ENCODE peak calls at places on chromosomes 12 and 14, in six cellular contexts. Y, E, G, J, L and H are unnamed samples.

GRCh38 chr12:44433647-44434046 is 442.5 kb downstream of the NELL2 start:
- DNase-seq in Y (no peak), J (no peak), L (no peak), E (no peak), G (no peak), H (no peak)

GRCh38 chr12:113103756-113104450 is 31.7 kb downstream of the RASAL1 start:
- DNase-seq in Y (no peak), E (peak), J (no peak), L (no peak), G (no peak), H (no peak)

GRCh38 chr12:1668833-1669543 is 21.9 kb upstream of the ADIPOR2 start:
- DNase-seq in E (peak), J (no peak), G (no peak), Y (no peak), L (no peak), H (no peak)

GRCh38 chr12:94690199-94690695 is 39.9 kb upstream of the TMCC3 start:
- DNase-seq in G (no peak), J (no peak), L (no peak), Y (no peak), E (no peak), H (no peak)

GRCh38 chr12:108728820-108729611 is 2.3 kb downstream of the CORO1C start:
- DNase-seq in J (no peak), L (no peak), G (peak), E (no peak), Y (no peak), H (no peak)

GRCh38 chr14:104284107-104284592 is 145.8 kb downstream of the KIF26A start:
- DNase-seq in J (no peak), G (no peak), Y (no peak), E (no peak), L (no peak), H (no peak)

GRCh38 chr12:80966001-80966400 is 28.3 kb upstream of the LIN7A start:
- DNase-seq in G (no peak), L (no peak), Y (no peak), J (no peak), E (no peak), H (no peak)

GRCh38 chr12:63400746-63401145 is 249.7 kb upstream of the AVPR1A start:
- DNase-seq in J (no peak), E (no peak), Y (no peak), L (peak), G (no peak), H (no peak)

GRCh38 chr12:87227157-87227556 is 802.0 kb downstream of the C12orf50 start:
- DNase-seq in E (no peak), G (peak), J (no peak), Y (no peak), L (no peak), H (no peak)

GRCh38 chr12:114655934-114656697 is 27.9 kb downstream of the TBX3 start:
- DNase-seq in Y (no peak), L (no peak), J (no peak), G (no peak), E (no peak), H (no peak)

GRCh38 chr12:62717636-62718035 is 217.3 kb downstream of the PPM1H start:
- DNase-seq in L (no peak), G (no peak), E (no peak), Y (no peak), J (no peak), H (no peak)

GRCh38 chr12:127516467-127516866 is 750.5 kb upstream of the TMEM132C start:
- DNase-seq in L (no peak), G (peak), E (no peak), Y (no peak), J (no peak), H (no peak)

GRCh38 chr12:99334737-99335136 is 312.8 kb upstream of the GARIN6 start:
- DNase-seq in Y (no peak), L (peak), J (no peak), E (no peak), G (no peak), H (no peak)

GRCh38 chr12:62335801-62336200 is 75.6 kb downstream of the USP15 start:
- DNase-seq in J (no peak), E (no peak), G (no peak), Y (no peak), L (no peak), H (no peak)